ENCODE peak calls at places on chromosomes 16 and 17, in four cellular contexts. One of them, this sample, is unnamed.

GRCh38 chr17:58591455-58591854 is 77.0 kb upstream of the MTMR4 start:
- DNase-seq in MM.1S: no peak
- DNase-seq in adrenal gland: no peak
- DNase-seq in left ventricle myocardium inferior: no peak
- DNase-seq in this sample: no peak

GRCh38 chr16:55421225-55421624 is 57.8 kb upstream of the MMP2 start:
- DNase-seq in adrenal gland: no peak
- DNase-seq in left ventricle myocardium inferior: no peak
- DNase-seq in MM.1S: no peak
- DNase-seq in this sample: no peak

GRCh38 chr16:83136924-83137323 is 510.2 kb downstream of the CDH13 start:
- DNase-seq in left ventricle myocardium inferior: no peak
- DNase-seq in MM.1S: no peak
- DNase-seq in adrenal gland: no peak
- DNase-seq in this sample: no peak

GRCh38 chr17:20944014-20944905 is 98.6 kb downstream of the USP22 start:
- DNase-seq in left ventricle myocardium inferior: no peak
- DNase-seq in MM.1S: peak; percentile 57
- DNase-seq in adrenal gland: peak; percentile 48
- DNase-seq in this sample: no peak

GRCh38 chr16:76932541-76933211 is 258.3 kb upstream of the MON1B start:
- DNase-seq in left ventricle myocardium inferior: no peak
- DNase-seq in adrenal gland: no peak
- DNase-seq in MM.1S: no peak
- DNase-seq in this sample: no peak

GRCh38 chr16:74699666-74700065 is 996 bp downstream of the MLKL start:
- DNase-seq in left ventricle myocardium inferior: no peak
- DNase-seq in adrenal gland: no peak
- DNase-seq in MM.1S: peak; percentile 6
- DNase-seq in this sample: no peak

GRCh38 chr16:17638134-17638533 is 167.4 kb upstream of the XYLT1 start:
- DNase-seq in adrenal gland: no peak
- DNase-seq in left ventricle myocardium inferior: no peak
- DNase-seq in MM.1S: no peak
- DNase-seq in this sample: no peak

GRCh38 chr17:47990962-47991731 is 20.2 kb downstream of the CDK5RAP3 start:
- DNase-seq in left ventricle myocardium inferior: no peak
- DNase-seq in adrenal gland: no peak
- DNase-seq in MM.1S: no peak
- DNase-seq in this sample: no peak

GRCh38 chr16:57653936-57654335 is 14.2 kb upstream of the ADGRG3 start:
- DNase-seq in left ventricle myocardium inferior: peak; percentile 54
- DNase-seq in MM.1S: no peak
- DNase-seq in adrenal gland: peak; percentile 45
- DNase-seq in this sample: no peak

GRCh38 chr17:50916708-50917417 is 50.7 kb upstream of the TOB1 start:
- DNase-seq in left ventricle myocardium inferior: no peak
- DNase-seq in MM.1S: no peak
- DNase-seq in adrenal gland: no peak
- DNase-seq in this sample: no peak

GRCh38 chr16:66534376-66534799 is 15.5 kb downstream of the TK2 start:
- DNase-seq in MM.1S: no peak
- DNase-seq in adrenal gland: no peak
- DNase-seq in left ventricle myocardium inferior: no peak
- DNase-seq in this sample: no peak

GRCh38 chr17:77354721-77355455 is 214.1 kb downstream of the SEC14L1 start:
- DNase-seq in adrenal gland: peak; percentile 96
- DNase-seq in left ventricle myocardium inferior: peak; percentile 73
- DNase-seq in MM.1S: no peak
- DNase-seq in this sample: peak; percentile 94

GRCh38 chr16:80503144-80503543 is 37.6 kb upstream of the DYNLRB2 start:
- DNase-seq in left ventricle myocardium inferior: no peak
- DNase-seq in MM.1S: no peak
- DNase-seq in adrenal gland: no peak
- DNase-seq in this sample: no peak

GRCh38 chr16:88866151-88866920 is at the start of gene PABPN1L:
- DNase-seq in left ventricle myocardium inferior: no peak
- DNase-seq in adrenal gland: no peak
- DNase-seq in MM.1S: no peak
- DNase-seq in this sample: no peak

GRCh38 chr17:66200685-66201092 is 8.8 kb upstream of the CEP112 start:
- DNase-seq in adrenal gland: peak; percentile 54
- DNase-seq in left ventricle myocardium inferior: no peak
- DNase-seq in MM.1S: peak; percentile 53
- DNase-seq in this sample: no peak

GRCh38 chr16:20020976-20021375 is 52.7 kb downstream of the GPR139 start:
- DNase-seq in MM.1S: no peak
- DNase-seq in left ventricle myocardium inferior: no peak
- DNase-seq in adrenal gland: no peak
- DNase-seq in this sample: no peak
- H3K27me3 ChIP-seq in MM.1S: no peaks in the 10 kb centered on the region
- H3K27me3 ChIP-seq in left ventricle myocardium inferior: peaks cover 6% of the 10 kb centered on the region
- H3K27me3 ChIP-seq in adrenal gland: no peaks in the 10 kb centered on the region
- H3K27me3 ChIP-seq in this sample: no peaks in the 10 kb centered on the region

GRCh38 chr17:8482546-8482945 is 46.9 kb downstream of the NDEL1 start:
- DNase-seq in adrenal gland: no peak
- DNase-seq in MM.1S: no peak
- DNase-seq in left ventricle myocardium inferior: no peak
- DNase-seq in this sample: no peak
- H3K4me3 ChIP-seq in adrenal gland: no peak overlapping the region
- H3K4me3 ChIP-seq in MM.1S: no peak overlapping the region
- H3K4me3 ChIP-seq in left ventricle myocardium inferior: no peak overlapping the region
- H3K4me3 ChIP-seq in this sample: no peak overlapping the region

GRCh38 chr16:50466170-50466569 is 82.0 kb upstream of the NKD1 start:
- DNase-seq in adrenal gland: no peak
- DNase-seq in MM.1S: no peak
- DNase-seq in left ventricle myocardium inferior: no peak
- DNase-seq in this sample: no peak
- H3K27me3 ChIP-seq in adrenal gland: peaks cover 21% of the 10 kb centered on the region
- H3K27me3 ChIP-seq in MM.1S: peaks cover 6% of the 10 kb centered on the region
- H3K27me3 ChIP-seq in left ventricle myocardium inferior: peaks cover 100% of the 10 kb centered on the region
- H3K27me3 ChIP-seq in this sample: peaks cover 14% of the 10 kb centered on the region

DNA sequence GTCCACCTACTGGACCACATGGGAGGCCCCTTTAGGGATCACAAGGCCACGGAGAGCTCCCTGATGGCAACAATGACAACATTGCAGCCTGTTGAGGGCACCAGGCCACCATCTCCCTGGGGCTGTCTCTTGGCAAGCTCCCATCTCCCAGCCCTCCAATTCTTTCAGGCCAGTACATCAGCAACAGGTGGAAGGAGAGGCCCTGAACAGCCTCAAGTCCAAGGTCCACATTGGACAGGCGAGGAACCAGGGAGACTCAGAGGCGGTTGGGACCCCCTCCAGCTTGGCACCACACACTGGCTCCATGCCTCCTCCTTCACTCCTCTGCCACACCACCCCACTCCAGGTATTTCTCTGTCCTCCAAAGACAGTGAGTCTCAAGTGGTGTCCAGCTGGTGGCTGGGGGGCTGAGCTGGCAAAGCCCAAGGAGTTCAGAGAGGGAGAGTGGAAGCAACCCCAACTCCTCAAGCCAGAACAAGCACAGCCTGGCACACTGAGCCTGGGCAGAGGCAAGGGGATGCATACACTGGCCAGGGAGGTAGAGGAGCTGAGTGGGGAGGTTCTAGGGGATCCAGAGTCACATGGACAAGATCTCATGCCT is 1.3 kb upstream of the ACAP1 start:
- DNase-seq in MM.1S: no peak
- DNase-seq in left ventricle myocardium inferior: no peak
- DNase-seq in adrenal gland: no peak
- DNase-seq in this sample: no peak
- H3K4me3 ChIP-seq in MM.1S: no peak overlapping the region
- H3K4me3 ChIP-seq in left ventricle myocardium inferior: no peak overlapping the region
- H3K4me3 ChIP-seq in adrenal gland: no peak overlapping the region
- H3K4me3 ChIP-seq in this sample: no peak overlapping the region